ENCODE peak calls at places on chromosomes 3 and 15, in five cellular contexts. One of them, this sample, is unnamed.

GRCh38 chr15:29612701-29613100 is 209.6 kb downstream of the TJP1 start:
- DNase-seq in transverse colon: no peak
- DNase-seq in MM.1S: no peak
- DNase-seq in cardiac muscle cell: no peak
- DNase-seq in CD8-positive, alpha-beta T cell: no peak
- DNase-seq in this sample: no peak

GRCh38 chr3:158103956-158104338 is 2.3 kb downstream of the SHOX2 start:
- DNase-seq in transverse colon: no peak
- DNase-seq in MM.1S: no peak
- DNase-seq in cardiac muscle cell: no peak
- DNase-seq in CD8-positive, alpha-beta T cell: no peak
- DNase-seq in this sample: no peak

GRCh38 chr3:52299815-52300611 is 12.4 kb downstream of the GLYCTK start:
- DNase-seq in transverse colon: no peak
- DNase-seq in MM.1S: no peak
- DNase-seq in cardiac muscle cell: peak; percentile 85
- DNase-seq in CD8-positive, alpha-beta T cell: no peak
- DNase-seq in this sample: no peak

GRCh38 chr3:190003730-190004129 is 117.0 kb downstream of the P3H2 start:
- DNase-seq in transverse colon: no peak
- DNase-seq in MM.1S: no peak
- DNase-seq in cardiac muscle cell: no peak
- DNase-seq in CD8-positive, alpha-beta T cell: no peak
- DNase-seq in this sample: no peak

GRCh38 chr3:194270627-194271458 is 80.3 kb downstream of the CPN2 start:
- DNase-seq in transverse colon: peak; percentile 68
- DNase-seq in MM.1S: no peak
- DNase-seq in cardiac muscle cell: peak; percentile 33
- DNase-seq in CD8-positive, alpha-beta T cell: no peak
- DNase-seq in this sample: peak; percentile 95

GRCh38 chr3:28575100-28575747 is 226.6 kb upstream of the AZI2 start:
- DNase-seq in transverse colon: no peak
- DNase-seq in MM.1S: no peak
- DNase-seq in cardiac muscle cell: peak; percentile 68
- DNase-seq in CD8-positive, alpha-beta T cell: no peak
- DNase-seq in this sample: peak; percentile 30

GRCh38 chr15:86650084-86650483 is 570.4 kb downstream of the AGBL1 start:
- DNase-seq in transverse colon: no peak
- DNase-seq in MM.1S: peak; percentile 43
- DNase-seq in cardiac muscle cell: no peak
- DNase-seq in CD8-positive, alpha-beta T cell: no peak
- DNase-seq in this sample: no peak

GRCh38 chr3:181723568-181724431 is 12.1 kb downstream of the SOX2 start:
- DNase-seq in transverse colon: no peak
- DNase-seq in MM.1S: no peak
- DNase-seq in cardiac muscle cell: no peak
- DNase-seq in CD8-positive, alpha-beta T cell: no peak
- DNase-seq in this sample: no peak

GRCh38 chr3:193963808-193964516 is 172.0 kb upstream of the HES1 start:
- DNase-seq in transverse colon: no peak
- DNase-seq in MM.1S: no peak
- DNase-seq in cardiac muscle cell: no peak
- DNase-seq in CD8-positive, alpha-beta T cell: no peak
- DNase-seq in this sample: no peak

GRCh38 chr3:177527182-177527581 is 329.9 kb upstream of the TBL1XR1 start:
- DNase-seq in transverse colon: no peak
- DNase-seq in MM.1S: no peak
- DNase-seq in cardiac muscle cell: no peak
- DNase-seq in CD8-positive, alpha-beta T cell: no peak
- DNase-seq in this sample: no peak

GRCh38 chr3:112794622-112795172 is 52.0 kb downstream of the CD200R1L start:
- DNase-seq in transverse colon: no peak
- DNase-seq in MM.1S: no peak
- DNase-seq in cardiac muscle cell: peak; percentile 17
- DNase-seq in CD8-positive, alpha-beta T cell: no peak
- DNase-seq in this sample: no peak

GRCh38 chr3:98814799-98815450 is 51.8 kb downstream of the ST3GAL6 start:
- DNase-seq in transverse colon: no peak
- DNase-seq in MM.1S: no peak
- DNase-seq in cardiac muscle cell: no peak
- DNase-seq in CD8-positive, alpha-beta T cell: no peak
- DNase-seq in this sample: no peak

GRCh38 chr3:23952646-23953045 is 7.6 kb downstream of the NR1D2 start:
- DNase-seq in transverse colon: no peak
- DNase-seq in MM.1S: no peak
- DNase-seq in cardiac muscle cell: no peak
- DNase-seq in CD8-positive, alpha-beta T cell: no peak
- DNase-seq in this sample: no peak

GRCh38 chr3:4271834-4272233 is 31.3 kb upstream of the SETMAR start:
- DNase-seq in transverse colon: no peak
- DNase-seq in MM.1S: peak; percentile 39
- DNase-seq in cardiac muscle cell: no peak
- DNase-seq in CD8-positive, alpha-beta T cell: no peak
- DNase-seq in this sample: no peak

GRCh38 chr3:107690522-107691138 is 167.9 kb downstream of the BBX start:
- DNase-seq in transverse colon: no peak
- DNase-seq in MM.1S: peak; percentile 67
- DNase-seq in cardiac muscle cell: peak; percentile 59
- DNase-seq in CD8-positive, alpha-beta T cell: no peak
- DNase-seq in this sample: peak; percentile 33

GRCh38 chr15:61750271-61751084 is 309.8 kb downstream of the VPS13C start:
- DNase-seq in transverse colon: peak; percentile 51
- DNase-seq in MM.1S: no peak
- DNase-seq in cardiac muscle cell: no peak
- DNase-seq in CD8-positive, alpha-beta T cell: no peak
- DNase-seq in this sample: peak; percentile 94

GRCh38 chr3:50445919-50446318 is 57.5 kb downstream of the CACNA2D2 start:
- DNase-seq in transverse colon: peak; percentile 18
- DNase-seq in MM.1S: no peak
- DNase-seq in cardiac muscle cell: no peak
- DNase-seq in CD8-positive, alpha-beta T cell: no peak
- DNase-seq in this sample: peak; percentile 61

GRCh38 chr3:191141728-191142127 is 57.3 kb upstream of the OSTN start:
- DNase-seq in transverse colon: no peak
- DNase-seq in MM.1S: no peak
- DNase-seq in cardiac muscle cell: no peak
- DNase-seq in CD8-positive, alpha-beta T cell: no peak
- DNase-seq in this sample: no peak

GRCh38 chr3:149203758-149204157 is 17.9 kb downstream of the CP start:
- DNase-seq in transverse colon: no peak
- DNase-seq in MM.1S: peak; percentile 30
- DNase-seq in cardiac muscle cell: no peak
- DNase-seq in CD8-positive, alpha-beta T cell: no peak
- DNase-seq in this sample: no peak

GRCh38 chr15:56765252-56765651 is 31.9 kb upstream of the ZNF280D start:
- DNase-seq in transverse colon: no peak
- DNase-seq in MM.1S: peak; percentile 21
- DNase-seq in cardiac muscle cell: no peak
- DNase-seq in CD8-positive, alpha-beta T cell: no peak
- DNase-seq in this sample: peak; percentile 69

GRCh38 chr15:101062063-101062462 is 142.9 kb downstream of the LRRK1 start:
- DNase-seq in transverse colon: no peak
- DNase-seq in MM.1S: no peak
- DNase-seq in cardiac muscle cell: no peak
- DNase-seq in CD8-positive, alpha-beta T cell: no peak
- DNase-seq in this sample: no peak

GRCh38 chr3:113606539-113607218 is 74.3 kb downstream of the SIDT1 start:
- DNase-seq in transverse colon: peak; percentile 26
- DNase-seq in MM.1S: peak; percentile 94
- DNase-seq in cardiac muscle cell: no peak
- DNase-seq in CD8-positive, alpha-beta T cell: no peak
- DNase-seq in this sample: no peak

GRCh38 chr3:147406255-147407023 is at the start of gene ZIC4:
- DNase-seq in transverse colon: no peak
- DNase-seq in MM.1S: no peak
- DNase-seq in cardiac muscle cell: no peak
- DNase-seq in CD8-positive, alpha-beta T cell: no peak
- DNase-seq in this sample: no peak

GRCh38 chr3:62367735-62368704 is 5.3 kb downstream of the FEZF2 start:
- DNase-seq in transverse colon: no peak
- DNase-seq in MM.1S: no peak
- DNase-seq in cardiac muscle cell: no peak
- DNase-seq in CD8-positive, alpha-beta T cell: no peak
- DNase-seq in this sample: no peak
- H3K4me3 ChIP-seq in transverse colon: no peak overlapping the region
- H3K4me3 ChIP-seq in MM.1S: no peak overlapping the region
- H3K4me3 ChIP-seq in cardiac muscle cell: no peak overlapping the region
- H3K4me3 ChIP-seq in CD8-positive, alpha-beta T cell: no peak overlapping the region
- H3K4me3 ChIP-seq in this sample: no peak overlapping the region

DNA sequence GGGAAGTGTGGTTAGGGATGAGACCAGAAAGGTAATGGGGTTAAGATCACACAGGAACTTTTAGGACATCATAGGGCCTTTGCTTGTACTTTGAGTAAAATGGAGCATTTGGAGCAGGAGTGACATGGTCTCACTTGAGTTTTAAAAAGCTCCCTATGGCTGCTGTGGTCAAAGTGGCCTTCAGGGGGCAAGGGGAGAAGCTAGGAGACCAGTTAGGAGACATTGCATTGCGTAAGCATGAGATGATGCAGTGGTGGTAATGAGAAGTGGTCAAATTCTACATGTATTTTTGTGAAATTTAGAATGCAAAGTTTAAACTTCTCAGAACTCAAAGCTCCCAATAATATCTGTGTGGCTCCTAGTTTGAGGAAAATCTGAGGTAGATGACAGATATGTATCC is 27.9 kb downstream of the MED12L start:
- DNase-seq in transverse colon: no peak
- DNase-seq in MM.1S: no peak
- DNase-seq in cardiac muscle cell: no peak
- DNase-seq in CD8-positive, alpha-beta T cell: no peak
- DNase-seq in this sample: no peak
- TF ChIP-seq CTCF in transverse colon: no peak
- TF ChIP-seq CTCF in MM.1S: no peak
- TF ChIP-seq CTCF in cardiac muscle cell: no peak
- TF ChIP-seq CTCF in CD8-positive, alpha-beta T cell: no peak
- TF ChIP-seq CTCF in this sample: no peak

GRCh38 chr3:116630494-116630893 is 79.1 kb upstream of the TUSC7 start:
- DNase-seq in transverse colon: no peak
- DNase-seq in MM.1S: no peak
- DNase-seq in cardiac muscle cell: no peak
- DNase-seq in CD8-positive, alpha-beta T cell: no peak
- DNase-seq in this sample: no peak
- H3K27me3 ChIP-seq in transverse colon: no peaks in the 10 kb centered on the region
- H3K27me3 ChIP-seq in MM.1S: no peaks in the 10 kb centered on the region
- H3K27me3 ChIP-seq in cardiac muscle cell: no peaks in the 10 kb centered on the region
- H3K27me3 ChIP-seq in CD8-positive, alpha-beta T cell: no peaks in the 10 kb centered on the region
- H3K27me3 ChIP-seq in this sample: no peaks in the 10 kb centered on the region

GRCh38 chr15:40847225-40847961 is 3.5 kb downstream of the SPINT1 start:
- DNase-seq in transverse colon: peak; percentile 92
- DNase-seq in MM.1S: peak; percentile 70
- DNase-seq in cardiac muscle cell: peak; percentile 76
- DNase-seq in CD8-positive, alpha-beta T cell: no peak
- DNase-seq in this sample: peak; percentile 87
- H3K4me3 ChIP-seq in transverse colon: peak overlapping the region; percentile 69
- H3K4me3 ChIP-seq in MM.1S: peak overlapping the region; percentile 28
- H3K4me3 ChIP-seq in cardiac muscle cell: no peak overlapping the region
- H3K4me3 ChIP-seq in CD8-positive, alpha-beta T cell: no peak overlapping the region
- H3K4me3 ChIP-seq in this sample: no peak overlapping the region

DNA sequence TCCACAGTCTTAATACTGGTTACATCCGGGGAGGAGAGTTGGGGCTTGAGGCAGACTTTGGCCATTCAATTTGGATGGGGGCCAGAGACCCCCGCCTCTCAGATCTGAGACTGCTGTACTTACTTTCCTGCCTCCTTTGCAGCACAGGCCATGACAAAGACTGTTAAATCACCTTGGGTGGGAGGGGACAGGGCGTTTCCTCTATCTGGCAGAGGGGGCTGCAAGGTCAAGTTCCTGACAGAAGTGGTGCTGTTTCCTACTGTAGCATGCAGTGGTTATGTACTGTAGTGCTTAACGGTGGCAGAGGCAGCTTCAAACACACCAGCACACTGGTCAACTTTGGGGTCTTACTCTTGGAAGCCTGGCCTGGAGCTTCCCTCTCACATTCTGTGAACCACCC is 261.2 kb upstream of the LRRFIP2 start:
- DNase-seq in transverse colon: no peak
- DNase-seq in MM.1S: no peak
- DNase-seq in cardiac muscle cell: no peak
- DNase-seq in CD8-positive, alpha-beta T cell: no peak
- DNase-seq in this sample: no peak
- TF ChIP-seq CTCF in transverse colon: no peak
- TF ChIP-seq CTCF in MM.1S: no peak
- TF ChIP-seq CTCF in cardiac muscle cell: no peak
- TF ChIP-seq CTCF in CD8-positive, alpha-beta T cell: no peak
- TF ChIP-seq CTCF in this sample: no peak

GRCh38 chr3:72337480-72337855 is 510.8 kb downstream of the SHQ1 start:
- DNase-seq in transverse colon: no peak
- DNase-seq in MM.1S: no peak
- DNase-seq in cardiac muscle cell: no peak
- DNase-seq in CD8-positive, alpha-beta T cell: no peak
- DNase-seq in this sample: no peak

GRCh38 chr3:72336114-72336651 is 512.1 kb downstream of the SHQ1 start:
- DNase-seq in transverse colon: no peak
- DNase-seq in MM.1S: no peak
- DNase-seq in cardiac muscle cell: no peak
- DNase-seq in CD8-positive, alpha-beta T cell: no peak
- DNase-seq in this sample: no peak

GRCh38 chr3:72338082-72338941 is 509.9 kb downstream of the SHQ1 start:
- DNase-seq in transverse colon: no peak
- DNase-seq in MM.1S: no peak
- DNase-seq in cardiac muscle cell: no peak
- DNase-seq in CD8-positive, alpha-beta T cell: no peak
- DNase-seq in this sample: no peak

GRCh38 chr3:72335458-72336050 is 512.7 kb downstream of the SHQ1 start:
- DNase-seq in transverse colon: no peak
- DNase-seq in MM.1S: no peak
- DNase-seq in cardiac muscle cell: no peak
- DNase-seq in CD8-positive, alpha-beta T cell: no peak
- DNase-seq in this sample: no peak

DNA sequence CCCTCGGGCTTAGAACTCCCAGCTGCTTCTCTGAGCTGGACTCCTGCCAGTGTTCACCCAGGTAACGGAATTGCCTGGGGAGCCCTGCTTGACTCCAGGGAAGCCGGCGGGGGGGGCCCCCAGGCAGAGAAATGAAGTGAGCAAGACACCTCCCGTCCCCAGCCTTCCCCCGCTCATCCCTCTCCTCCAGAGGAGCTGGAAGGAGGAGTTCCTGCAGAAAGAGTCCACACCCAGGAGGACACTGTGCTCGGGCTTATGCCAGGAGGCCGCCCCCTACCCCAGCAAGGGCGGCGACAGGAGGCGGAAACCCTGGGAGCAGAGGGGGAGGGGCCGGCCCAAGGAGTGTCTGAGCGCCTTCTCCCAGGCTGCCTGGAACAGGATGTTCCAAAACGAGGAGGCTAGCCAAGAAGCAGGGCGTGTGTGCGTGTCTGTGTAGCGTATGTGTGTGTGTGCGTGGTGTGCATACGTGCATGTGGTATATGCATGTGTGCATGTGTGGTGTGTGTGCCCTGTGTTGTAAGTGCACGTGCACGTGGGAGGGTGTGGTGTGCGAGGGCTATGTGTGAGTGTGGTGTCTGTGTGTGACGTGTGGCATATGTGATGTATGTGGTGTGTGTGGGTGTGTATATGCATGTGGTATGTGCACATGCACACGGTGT is 511.3 kb downstream of the SHQ1 start:
- DNase-seq in transverse colon: peak; percentile 91
- DNase-seq in MM.1S: no peak
- DNase-seq in cardiac muscle cell: peak; percentile 56
- DNase-seq in CD8-positive, alpha-beta T cell: no peak
- DNase-seq in this sample: peak; percentile 90
- H3K27me3 ChIP-seq in transverse colon: no peaks in the 10 kb centered on the region
- H3K27me3 ChIP-seq in MM.1S: no peaks in the 10 kb centered on the region
- H3K27me3 ChIP-seq in cardiac muscle cell: no peaks in the 10 kb centered on the region
- H3K27me3 ChIP-seq in CD8-positive, alpha-beta T cell: no peaks in the 10 kb centered on the region
- H3K27me3 ChIP-seq in this sample: no peaks in the 10 kb centered on the region

This sample was measured in prostate gland.